ENCODE peak calls at places on chromosomes 16 and 17, in nine cellular contexts. L, K, Z, W, D, E, J, F and Y are unnamed samples.

GRCh38 chr16:86565644-86566511 is 751 bp upstream of the FOXC2 start:
- DNase-seq in L (no peak), K (no peak), Z (no peak), W (no peak), D (no peak), E (peak), J (no peak), F (no peak), Y (no peak)

GRCh38 chr17:7355053-7355452 is at the start of gene TMEM95:
- DNase-seq in L (no peak), K (peak), Z (no peak), W (no peak), D (no peak), E (peak), J (no peak), F (peak), Y (no peak)

GRCh38 chr16:54366943-54367342 is 80.4 kb upstream of the IRX3 start:
- DNase-seq in L (no peak), K (no peak), Z (no peak), W (no peak), D (no peak), E (peak), J (no peak), F (no peak), Y (no peak)

GRCh38 chr17:19009970-19010369 is 5.4 kb upstream of the FAM83G start:
- DNase-seq in L (no peak), K (no peak), Z (no peak), W (no peak), D (no peak), E (no peak), J (no peak), F (no peak), Y (no peak)

GRCh38 chr16:26360867-26361266 is 669.1 kb downstream of the HS3ST4 start:
- DNase-seq in L (no peak), K (no peak), Z (no peak), W (no peak), D (no peak), E (no peak), J (no peak), F (no peak), Y (no peak)

GRCh38 chr17:6536566-6537065 is 19.7 kb downstream of the PITPNM3 start:
- DNase-seq in L (no peak), K (no peak), Z (no peak), W (no peak), D (no peak), E (no peak), J (no peak), F (no peak), Y (peak)

GRCh38 chr16:67164599-67165061 is at the start of gene HSF4:
- DNase-seq in L (no peak), K (peak), Z (peak), W (no peak), D (no peak), E (no peak), J (no peak), F (no peak), Y (peak)

GRCh38 chr17:65277576-65277975 is 140.4 kb downstream of the RGS9 start:
- DNase-seq in L (no peak), K (no peak), Z (no peak), W (no peak), D (no peak), E (no peak), J (no peak), F (no peak), Y (no peak)

GRCh38 chr17:78933025-78933958 is 8.1 kb upstream of the TIMP2 start:
- DNase-seq in L (peak), K (no peak), Z (peak), W (peak), D (peak), E (no peak), J (no peak), F (peak), Y (peak)

GRCh38 chr17:72976971-72977767 is 115.3 kb downstream of the SLC39A11 start:
- DNase-seq in L (no peak), K (peak), Z (no peak), W (peak), D (peak), E (peak), J (no peak), F (peak), Y (no peak)

GRCh38 chr17:62562656-62563055 is 64.8 kb upstream of the MRC2 start:
- DNase-seq in L (no peak), K (no peak), Z (no peak), W (peak), D (no peak), E (no peak), J (no peak), F (no peak), Y (no peak)

GRCh38 chr17:63191610-63192009 is 225.6 kb downstream of the TANC2 start:
- DNase-seq in L (no peak), K (no peak), Z (no peak), W (no peak), D (no peak), E (no peak), J (peak), F (no peak), Y (no peak)

GRCh38 chr16:12458051-12458450 is 345.6 kb downstream of the CPPED1 start:
- DNase-seq in L (no peak), K (no peak), Z (no peak), W (no peak), D (no peak), E (no peak), J (no peak), F (no peak), Y (no peak)

GRCh38 chr16:81371106-81371505 is 56.3 kb downstream of the GAN start:
- DNase-seq in L (no peak), K (no peak), Z (no peak), W (no peak), D (no peak), E (no peak), J (no peak), F (no peak), Y (no peak)

GRCh38 chr16:11264155-11264832 is 4.8 kb downstream of the TNP2 start:
- DNase-seq in L (no peak), K (no peak), Z (peak), W (no peak), D (no peak), E (no peak), J (no peak), F (no peak), Y (no peak)